ENCODE peak calls at places on chromosome 14, in six cellular contexts. Z is AG04449, K is HEK293T, T is amygdala, U is heart right ventricle, Y is cardiac muscle cell. O is an unnamed sample.

GRCh38 chr14:102655154-102655553 is 62.7 kb downstream of the RCOR1 start:
- DNase-seq in Z (no peak), K (no peak), T (no peak), U (no peak), Y (no peak), O (peak)

GRCh38 chr14:74882103-74882920 is 596 bp downstream of the DLST start:
- DNase-seq in Z (no peak), K (no peak), T (no peak), U (peak), Y (peak), O (peak)

GRCh38 chr14:93175492-93175891 is 9.2 kb downstream of the MOAP1 start:
- DNase-seq in Z (no peak), K (no peak), T (no peak), U (no peak), Y (no peak), O (no peak)

GRCh38 chr14:78154827-78155226 is 15.3 kb upstream of the NRXN3 start:
- DNase-seq in Z (no peak), K (no peak), T (no peak), U (no peak), Y (no peak), O (no peak)

GRCh38 chr14:67583711-67584644 is 16.1 kb downstream of the PIGH start:
- DNase-seq in Z (no peak), K (peak), T (no peak), U (peak), Y (peak), O (peak)

GRCh38 chr14:95547626-95548327 is 12.9 kb downstream of the GLRX5 start:
- DNase-seq in Z (no peak), K (no peak), T (no peak), U (no peak), Y (no peak), O (peak)

GRCh38 chr14:91062600-91062999 is 2.2 kb upstream of the RPS6KA5 start:
- DNase-seq in Z (no peak), K (no peak), T (no peak), U (no peak), Y (no peak), O (no peak)

GRCh38 chr14:75946785-75947184 is 35.0 kb downstream of the TGFB3 start:
- DNase-seq in Z (no peak), K (no peak), T (no peak), U (no peak), Y (peak), O (no peak)

GRCh38 chr14:95620659-95621059 is 65.6 kb upstream of the TCL1B start:
- DNase-seq in Z (no peak), K (no peak), T (no peak), U (no peak), Y (no peak), O (no peak)

GRCh38 chr14:61178226-61179060 is 102.7 kb downstream of the TMEM30B start:
- DNase-seq in Z (peak), K (no peak), T (no peak), U (no peak), Y (no peak), O (peak)

GRCh38 chr14:77609902-77610301 is 6.5 kb downstream of the SPTLC2 start:
- DNase-seq in Z (no peak), K (no peak), T (no peak), U (no peak), Y (no peak), O (no peak)

GRCh38 chr14:53330441-53330840 is 177.3 kb upstream of the DDHD1 start:
- DNase-seq in Z (no peak), K (no peak), T (no peak), U (no peak), Y (no peak), O (no peak)

GRCh38 chr14:90061849-90062794 is at the start of gene KCNK13:
- DNase-seq in Z (no peak), K (peak), T (no peak), U (no peak), Y (peak), O (no peak)

GRCh38 chr14:75422169-75422568 is 5.7 kb upstream of the JDP2 start:
- DNase-seq in Z (no peak), K (no peak), T (no peak), U (no peak), Y (no peak), O (peak)

GRCh38 chr14:105537580-105538474 is 11.4 kb downstream of the TMEM121 start:
- DNase-seq in Z (no peak), K (peak), T (no peak), U (peak), Y (no peak), O (no peak)

GRCh38 chr14:92880851-92881250 is 42.1 kb upstream of the CHGA start:
- DNase-seq in Z (peak), K (no peak), T (no peak), U (no peak), Y (peak), O (peak)

GRCh38 chr14:104888489-104889373 is 23.7 kb downstream of the CEP170B start:
- DNase-seq in Z (no peak), K (no peak), T (no peak), U (no peak), Y (no peak), O (no peak)

GRCh38 chr14:99684356-99684952 is 356 bp downstream of the CYP46A1 start:
- DNase-seq in Z (no peak), K (no peak), T (no peak), U (no peak), Y (no peak), O (peak)

GRCh38 chr14:100866666-100867630 is 36.6 kb downstream of the RTL1 start:
- DNase-seq in Z (no peak), K (no peak), T (no peak), U (no peak), Y (no peak), O (no peak)

GRCh38 chr14:68787235-68787727 is 5.6 kb downstream of the ZFP36L1 start:
- DNase-seq in Z (no peak), K (no peak), T (peak), U (no peak), Y (no peak), O (no peak)

GRCh38 chr14:36512585-36513003 is 7.4 kb downstream of the NKX2-1 start:
- DNase-seq in Z (no peak), K (no peak), T (no peak), U (no peak), Y (no peak), O (no peak)

GRCh38 chr14:88299865-88300264 is 23.2 kb downstream of the KCNK10 start:
- DNase-seq in Z (no peak), K (no peak), T (no peak), U (peak), Y (no peak), O (no peak)

GRCh38 chr14:24665440-24665991 is 31.5 kb upstream of the GZMB start:
- DNase-seq in Z (no peak), K (no peak), T (no peak), U (no peak), Y (no peak), O (no peak)

GRCh38 chr14:37447883-37448391 is 147.1 kb downstream of the FOXA1 start:
- DNase-seq in Z (no peak), K (no peak), T (no peak), U (no peak), Y (no peak), O (no peak)